ENCODE peak calls at places on chromosomes 16 and 17, in seven cellular contexts. H is NCI-H510A, P is renal cortical epithelial cell, W is adipocyte, J is A549, D is Peyer's patch, G is SJSA1. C is an unnamed sample.

GRCh38 chr16:83835972-83836566 is 28.3 kb downstream of the HSBP1 start:
- DNase-seq in W (peak), H (no peak), D (no peak), G (peak), P (peak), J (peak), C (peak)

GRCh38 chr17:57114085-57114673 is 29.1 kb downstream of the AKAP1 start:
- DNase-seq in G (peak), W (peak), P (no peak), J (peak), H (no peak), D (peak), C (no peak)

GRCh38 chr16:2497641-2498040 is 16.1 kb upstream of the ATP6V0C start:
- DNase-seq in D (no peak), H (no peak), G (no peak), J (no peak), W (no peak), P (no peak), C (no peak)

GRCh38 chr17:49564638-49565037 is 11.0 kb upstream of the NXPH3 start:
- DNase-seq in J (no peak), P (no peak), G (no peak), D (no peak), W (no peak), H (no peak), C (no peak)

GRCh38 chr17:37305406-37305905 is 70.3 kb upstream of the C17orf78 start:
- DNase-seq in J (no peak), H (no peak), P (no peak), W (no peak), D (no peak), G (no peak), C (no peak)

GRCh38 chr17:37844158-37844976 is 79.8 kb upstream of the TBC1D3K start:
- DNase-seq in D (peak), G (peak), J (peak), P (no peak), H (no peak), W (peak), C (no peak)

GRCh38 chr17:41762841-41763240 is 23.7 kb downstream of the JUP start:
- DNase-seq in J (no peak), W (no peak), H (no peak), D (no peak), P (no peak), G (no peak), C (no peak)

GRCh38 chr16:88753600-88753999 is 31.4 kb downstream of the PIEZO1 start:
- DNase-seq in H (no peak), W (no peak), D (no peak), J (no peak), P (no peak), G (no peak), C (no peak)

GRCh38 chr17:70677783-70678647 is 508.7 kb downstream of the KCNJ2 start:
- DNase-seq in W (no peak), G (no peak), D (no peak), P (peak), H (peak), J (no peak), C (no peak)

GRCh38 chr17:17751489-17751995 is 70.3 kb downstream of the RAI1 start:
- DNase-seq in J (no peak), H (no peak), G (no peak), P (no peak), W (no peak), D (no peak), C (no peak)

GRCh38 chr16:28136751-28137434 is 73.4 kb upstream of the GSG1L start:
- DNase-seq in J (no peak), D (no peak), W (no peak), H (no peak), P (no peak), G (no peak), C (no peak)

GRCh38 chr17:56597495-56597990 is 4.0 kb downstream of the NOG start:
- DNase-seq in G (peak), H (peak), J (no peak), D (no peak), W (peak), P (no peak), C (no peak)

C was measured in kidney glomerular epithelial cell.